ENCODE peak calls at places on chromosomes 7 and 10, in ten cellular contexts. F is mucosa of descending colon; P is upper lobe of right lung; H is spleen; G is PC-9; U is CD8-positive, alpha-beta T cell; W is astrocyte; L is HCT116; R is heart right ventricle; B is H9. D is an unnamed sample. For H3K4me1, the result is how much of the 10 kb centered on the place peaks cover.

GRCh38 chr7:542131-542934 is 22.7 kb upstream of the PDGFA start:
- DNase-seq in F (no peak), P (no peak), H (no peak), G (no peak), U (no peak), W (no peak), L (no peak), R (peak), B (no peak), D (no peak)

GRCh38 chr7:69856991-69857390 is 258.7 kb downstream of the AUTS2 start:
- DNase-seq in F (no peak), P (no peak), H (no peak), G (no peak), U (no peak), W (no peak), L (no peak), R (no peak), B (no peak), D (no peak)

GRCh38 chr10:13001041-13001886 is at the start of gene CCDC3:
- DNase-seq in F (peak), P (no peak), H (no peak), G (no peak), U (no peak), W (no peak), L (no peak), R (peak), B (peak), D (peak)

GRCh38 chr10:89355373-89355772 is 22.5 kb upstream of the IFIT1B start:
- DNase-seq in F (no peak), P (no peak), H (no peak), G (no peak), U (no peak), W (peak), L (no peak), R (no peak), B (no peak), D (no peak)

GRCh38 chr10:28169525-28169924 is 133.3 kb downstream of the MPP7 start:
- DNase-seq in F (no peak), P (no peak), H (no peak), G (no peak), U (no peak), W (no peak), L (no peak), R (no peak), B (no peak), D (no peak)

GRCh38 chr7:35003679-35004278 is 33.5 kb downstream of the DPY19L1 start:
- DNase-seq in F (peak), P (peak), H (no peak), G (peak), U (no peak), W (peak), L (peak), R (peak), B (no peak), D (peak)

GRCh38 chr10:124388476-124388822 is 30.3 kb downstream of the OAT start:
- DNase-seq in F (no peak), P (no peak), H (no peak), G (no peak), U (no peak), W (no peak), L (no peak), R (no peak), B (no peak), D (no peak)

GRCh38 chr7:88306590-88307048 is at the start of gene STEAP4:
- DNase-seq in F (peak), P (peak), H (peak), G (peak), U (no peak), W (peak), L (peak), R (peak), B (peak), D (peak)

GRCh38 chr7:25031432-25031831 is 51.5 kb upstream of the OSBPL3 start:
- DNase-seq in F (no peak), P (no peak), H (no peak), G (peak), U (no peak), W (no peak), L (no peak), R (no peak), B (no peak), D (no peak)

GRCh38 chr10:100637785-100638184 is 102.0 kb downstream of the HIF1AN start:
- DNase-seq in F (no peak), P (no peak), H (no peak), G (peak), U (no peak), W (no peak), L (peak), R (no peak), B (peak), D (no peak)

GRCh38 chr10:93180402-93181040 is 106.8 kb downstream of the CYP26A1 start:
- DNase-seq in F (peak), P (no peak), H (no peak), G (no peak), U (no peak), W (peak), L (no peak), R (peak), B (no peak), D (no peak)

GRCh38 chr7:102152672-102153585 is 133.7 kb upstream of the SH2B2 start:
- DNase-seq in F (peak), P (no peak), H (no peak), G (peak), U (no peak), W (peak), L (peak), R (peak), B (peak), D (peak)

GRCh38 chr7:46178685-46179084 is 257.6 kb upstream of the IGFBP3 start:
- DNase-seq in F (no peak), P (no peak), H (no peak), G (no peak), U (no peak), W (peak), L (no peak), R (no peak), B (no peak), D (no peak)

GRCh38 chr10:132589681-132590080 is 52.1 kb downstream of the INPP5A start:
- DNase-seq in F (no peak), P (no peak), H (no peak), G (no peak), U (no peak), W (no peak), L (no peak), R (no peak), B (no peak), D (no peak)

GRCh38 chr10:35386594-35387174 is 50.4 kb downstream of the CCNY start:
- DNase-seq in F (no peak), P (no peak), H (no peak), G (peak), U (no peak), W (no peak), L (no peak), R (peak), B (no peak), D (peak)

GRCh38 chr7:5379576-5379975 is 44.1 kb downstream of the TNRC18 start:
- DNase-seq in F (no peak), P (no peak), H (no peak), G (no peak), U (no peak), W (no peak), L (no peak), R (no peak), B (no peak), D (no peak)

GRCh38 chr10:34280599-34281374 is 534.3 kb downstream of the PARD3 start:
- DNase-seq in F (no peak), P (no peak), H (no peak), G (peak), U (no peak), W (peak), L (no peak), R (no peak), B (peak), D (no peak)
- TF ChIP-seq CTCF in F (no peak), P (no peak), H (no peak), G (no peak), U (no peak), W (peak), L (peak), R (no peak), B (peak), D (no peak)

GRCh38 chr7:80140388-80140787 is 5.8 kb downstream of the GNAI1 start:
- DNase-seq in F (no peak), P (no peak), H (no peak), G (no peak), U (no peak), W (no peak), L (no peak), R (no peak), B (no peak), D (no peak)
- H3K4me1 ChIP-seq in F (under half), P (under half), H (under half), G (under half), U (under half), W (under half), L (half or more), R (under half), B (under half), D (under half)

GRCh38 chr10:70564901-70565351 is 37.6 kb downstream of the PRF1 start:
- DNase-seq in F (no peak), P (peak), H (no peak), G (no peak), U (no peak), W (no peak), L (no peak), R (no peak), B (no peak), D (no peak)
- TF ChIP-seq CTCF in F (no peak), P (no peak), H (no peak), G (no peak), U (no peak), W (no peak), L (peak), R (no peak), B (no peak), D (no peak)

DNA sequence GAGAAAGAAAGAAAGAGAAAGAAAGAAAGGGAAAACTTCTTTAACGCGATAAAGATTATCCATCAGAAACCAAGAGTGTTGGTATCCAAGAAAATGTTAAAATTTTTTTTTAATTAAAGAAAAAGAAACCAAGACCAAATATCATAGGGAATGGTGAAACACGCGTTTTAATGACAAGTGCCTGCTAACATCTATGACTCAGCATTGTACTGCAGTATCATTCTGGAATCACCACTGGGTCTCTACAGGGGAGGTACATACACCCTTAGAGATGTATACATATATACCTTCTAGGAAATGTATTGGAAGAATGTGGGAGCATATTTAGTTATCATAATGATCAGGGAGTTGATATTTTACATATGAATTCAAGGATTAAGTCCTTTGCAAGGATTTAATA is 32.1 kb upstream of the PIK3AP1 start:
- DNase-seq in F (no peak), P (no peak), H (no peak), G (no peak), U (no peak), W (no peak), L (no peak), R (no peak), B (no peak), D (no peak)
- H3K4me1 ChIP-seq in F (under half), P (under half), H (under half), G (under half), U (under half), W (under half), L (under half), R (under half), B (under half), D (under half)

GRCh38 chr7:138979226-138979979 is 1.8 kb downstream of the KIAA1549 start:
- DNase-seq in F (no peak), P (no peak), H (no peak), G (no peak), U (no peak), W (no peak), L (peak), R (no peak), B (no peak), D (no peak)
- TF ChIP-seq CTCF in F (no peak), P (no peak), H (peak), G (peak), U (no peak), W (peak), L (no peak), R (no peak), B (peak), D (no peak)

GRCh38 chr7:128044064-128044463 is 12.8 kb upstream of the LRRC4 start:
- DNase-seq in F (no peak), P (no peak), H (no peak), G (no peak), U (no peak), W (no peak), L (no peak), R (no peak), B (no peak), D (no peak)

GRCh38 chr7:128039487-128040099 is 8.4 kb upstream of the LRRC4 start:
- DNase-seq in F (no peak), P (no peak), H (no peak), G (no peak), U (no peak), W (no peak), L (no peak), R (no peak), B (no peak), D (no peak)

GRCh38 chr7:128042027-128042426 is 10.8 kb upstream of the LRRC4 start:
- DNase-seq in F (no peak), P (no peak), H (no peak), G (no peak), U (no peak), W (no peak), L (no peak), R (no peak), B (no peak), D (no peak)

GRCh38 chr7:128040205-128040604 is 9.0 kb upstream of the LRRC4 start:
- DNase-seq in F (no peak), P (no peak), H (no peak), G (no peak), U (no peak), W (no peak), L (no peak), R (no peak), B (no peak), D (no peak)

DNA sequence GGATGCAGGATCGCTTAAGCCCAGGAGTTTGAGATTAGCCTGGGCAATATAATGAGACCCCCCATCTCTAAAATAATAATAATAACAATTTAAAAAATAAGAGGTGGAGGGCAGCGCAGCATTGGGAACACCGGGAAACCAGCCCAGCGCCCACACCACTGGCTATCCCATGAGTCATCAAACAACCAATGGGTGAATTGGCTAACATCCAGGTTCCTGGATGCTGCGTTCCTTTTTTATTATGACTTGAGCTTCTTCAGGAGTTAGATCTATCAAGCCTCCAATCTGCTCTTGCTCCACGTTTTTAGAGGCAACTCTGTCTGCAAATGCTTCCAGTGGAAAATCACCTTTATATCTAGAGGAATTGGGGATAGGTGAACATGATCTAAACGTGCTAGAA is 10.0 kb upstream of the LRRC4 start:
- DNase-seq in F (no peak), P (no peak), H (no peak), G (peak), U (no peak), W (peak), L (no peak), R (no peak), B (no peak), D (no peak)
- H3K4me1 ChIP-seq in F (under half), P (under half), H (under half), G (under half), U (under half), W (under half), L (under half), R (under half), B (under half), D (under half)

GRCh38 chr10:64733980-64734379 is 1212.8 kb downstream of the REEP3 start:
- DNase-seq in F (no peak), P (no peak), H (no peak), G (peak), U (no peak), W (no peak), L (peak), R (no peak), B (no peak), D (no peak)
- TF ChIP-seq CTCF in F (no peak), P (peak), H (no peak), G (peak), U (no peak), W (peak), L (peak), R (peak), B (peak), D (no peak)